ENCODE peak calls at places on chromosomes 6 and 20, in five cellular contexts. P is lower lobe of right lung; L is effector memory CD8-positive, alpha-beta T cell; J is naive B cell; X is pancreas. V is an unnamed sample.

GRCh38 chr6:145213614-145214013 is 521.7 kb downstream of the EPM2A start:
- ATAC-seq in X (no peak), J (no peak), P (no peak), L (no peak), V (no peak)

GRCh38 chr6:104625536-104625935 is 234.2 kb downstream of the HACE1 start:
- ATAC-seq in X (peak), P (peak), J (no peak), L (no peak), V (peak)

GRCh38 chr6:168494726-168495125 is 53.7 kb downstream of the SMOC2 start:
- ATAC-seq in P (no peak), J (no peak), L (no peak), X (no peak), V (no peak)

GRCh38 chr20:53786071-53786444 is 192.4 kb upstream of the ZNF217 start:
- ATAC-seq in L (no peak), P (no peak), X (peak), J (no peak), V (peak)

GRCh38 chr20:9514461-9515210 is at the start of gene LAMP5:
- ATAC-seq in J (peak), L (no peak), P (peak), X (peak), V (peak)

GRCh38 chr6:13702809-13703302 is 8.8 kb downstream of the RANBP9 start:
- ATAC-seq in P (peak), J (peak), X (peak), L (no peak), V (peak)

GRCh38 chr6:27154696-27155095 is 92.8 kb upstream of the PRSS16 start:
- ATAC-seq in X (no peak), P (no peak), J (no peak), L (no peak), V (no peak)

GRCh38 chr6:35725721-35726438 is 11.0 kb upstream of the ARMC12 start:
- ATAC-seq in J (no peak), P (peak), L (no peak), X (peak), V (peak)

GRCh38 chr6:47209632-47210031 is 100.1 kb downstream of the TNFRSF21 start:
- ATAC-seq in L (no peak), X (no peak), J (no peak), P (no peak), V (no peak)

GRCh38 chr20:6122111-6122872 is 538 bp downstream of the FERMT1 start:
- ATAC-seq in P (peak), L (no peak), J (no peak), X (peak), V (peak)

GRCh38 chr20:56467969-56468316 is 484 bp upstream of the RTF2 start:
- ATAC-seq in P (peak), X (peak), J (no peak), L (no peak), V (no peak)

GRCh38 chr6:6891074-6891754 is 216.5 kb upstream of the RREB1 start:
- ATAC-seq in L (no peak), X (peak), J (no peak), P (no peak), V (peak)

GRCh38 chr6:169082093-169082492 is 171.6 kb downstream of the THBS2 start:
- ATAC-seq in P (no peak), X (no peak), J (no peak), L (no peak), V (no peak)

GRCh38 chr20:25005220-25005619 is 12.7 kb upstream of the APMAP start:
- ATAC-seq in X (peak), P (peak), L (no peak), J (no peak), V (no peak)

GRCh38 chr20:17617212-17617867 is 47.5 kb downstream of the DSTN start:
- ATAC-seq in X (peak), L (peak), J (peak), P (peak), V (peak)

GRCh38 chr6:129047834-129048233 is 164.9 kb downstream of the LAMA2 start:
- ATAC-seq in X (no peak), P (no peak), L (no peak), J (no peak), V (no peak)

GRCh38 chr20:25032478-25033183 is 25.3 kb downstream of the ACSS1 start:
- ATAC-seq in P (peak), X (peak), L (no peak), J (no peak), V (peak)

GRCh38 chr6:100393493-100393892 is 71.2 kb downstream of the SIM1 start:
- ATAC-seq in P (no peak), J (no peak), L (no peak), X (no peak), V (no peak)

GRCh38 chr20:59063358-59064213 is 21.0 kb upstream of the PRELID3B start:
- ATAC-seq in X (peak), J (no peak), P (peak), L (no peak), V (peak)

GRCh38 chr6:106870069-106870468 is 104.5 kb downstream of the CD24 start:
- ATAC-seq in J (no peak), L (no peak), P (peak), X (peak), V (peak)

GRCh38 chr20:58852559-58853271 is at the start of gene GNAS:
- ATAC-seq in L (peak), P (peak), X (peak), J (no peak), V (peak)

GRCh38 chr6:63392092-63392724 is 72.4 kb upstream of the LGSN start:
- ATAC-seq in P (no peak), L (no peak), X (no peak), J (no peak), V (no peak)

V was measured in esophagus mucosa.